ENCODE peak calls at places on chromosome 6, in ten cellular contexts. One of them, this sample, is unnamed.

GRCh38 chr6:168124161-168124560 is 45.1 kb upstream of the FRMD1 start:
- DNase-seq in NB4: no peak
- DNase-seq in RWPE2: no peak
- DNase-seq in fibroblast of lung: no peak
- DNase-seq in right lobe of liver: no peak
- DNase-seq in GM13977: peak
- DNase-seq in HCT116: no peak
- DNase-seq in AG04450: no peak
- DNase-seq in BJ: no peak
- DNase-seq in astrocyte of the spinal cord: no peak
- DNase-seq in this sample: no peak

GRCh38 chr6:86937219-86938079 is at the start of gene HTR1E:
- DNase-seq in GM13977: peak
- DNase-seq in NB4: peak
- DNase-seq in right lobe of liver: peak
- DNase-seq in AG04450: no peak
- DNase-seq in HCT116: peak
- DNase-seq in astrocyte of the spinal cord: peak
- DNase-seq in RWPE2: no peak
- DNase-seq in BJ: no peak
- DNase-seq in fibroblast of lung: peak
- DNase-seq in this sample: peak

GRCh38 chr6:138371720-138372119 is 6.0 kb upstream of the SMIM28 start:
- DNase-seq in HCT116: no peak
- DNase-seq in NB4: no peak
- DNase-seq in astrocyte of the spinal cord: no peak
- DNase-seq in RWPE2: no peak
- DNase-seq in AG04450: no peak
- DNase-seq in GM13977: no peak
- DNase-seq in fibroblast of lung: no peak
- DNase-seq in BJ: no peak
- DNase-seq in right lobe of liver: no peak
- DNase-seq in this sample: no peak

GRCh38 chr6:53309059-53309896 is 39.5 kb downstream of the ELOVL5 start:
- DNase-seq in HCT116: no peak
- DNase-seq in NB4: peak
- DNase-seq in fibroblast of lung: peak
- DNase-seq in AG04450: no peak
- DNase-seq in astrocyte of the spinal cord: no peak
- DNase-seq in GM13977: peak
- DNase-seq in right lobe of liver: peak
- DNase-seq in RWPE2: no peak
- DNase-seq in BJ: no peak
- DNase-seq in this sample: peak

GRCh38 chr6:62043079-62043478 is 242.9 kb downstream of the KHDRBS2 start:
- DNase-seq in HCT116: no peak
- DNase-seq in BJ: no peak
- DNase-seq in astrocyte of the spinal cord: no peak
- DNase-seq in RWPE2: no peak
- DNase-seq in GM13977: no peak
- DNase-seq in AG04450: no peak
- DNase-seq in right lobe of liver: no peak
- DNase-seq in NB4: no peak
- DNase-seq in fibroblast of lung: no peak
- DNase-seq in this sample: no peak

GRCh38 chr6:45630314-45630713 is 252.6 kb upstream of the SUPT3H start:
- DNase-seq in GM13977: no peak
- DNase-seq in astrocyte of the spinal cord: no peak
- DNase-seq in right lobe of liver: no peak
- DNase-seq in AG04450: no peak
- DNase-seq in RWPE2: no peak
- DNase-seq in NB4: no peak
- DNase-seq in BJ: no peak
- DNase-seq in fibroblast of lung: no peak
- DNase-seq in HCT116: no peak
- DNase-seq in this sample: no peak

GRCh38 chr6:148021715-148022114 is 320.9 kb upstream of the SASH1 start:
- DNase-seq in NB4: peak
- DNase-seq in RWPE2: no peak
- DNase-seq in BJ: no peak
- DNase-seq in GM13977: no peak
- DNase-seq in HCT116: no peak
- DNase-seq in astrocyte of the spinal cord: no peak
- DNase-seq in fibroblast of lung: no peak
- DNase-seq in AG04450: no peak
- DNase-seq in right lobe of liver: no peak
- DNase-seq in this sample: no peak

GRCh38 chr6:146345582-146345981 is 198.1 kb upstream of the RAB32 start:
- DNase-seq in RWPE2: no peak
- DNase-seq in astrocyte of the spinal cord: no peak
- DNase-seq in right lobe of liver: no peak
- DNase-seq in NB4: no peak
- DNase-seq in GM13977: no peak
- DNase-seq in HCT116: no peak
- DNase-seq in AG04450: no peak
- DNase-seq in BJ: no peak
- DNase-seq in fibroblast of lung: no peak
- DNase-seq in this sample: no peak

GRCh38 chr6:113630738-113631535 is 226.2 kb upstream of the MARCKS start:
- DNase-seq in HCT116: no peak
- DNase-seq in NB4: no peak
- DNase-seq in astrocyte of the spinal cord: peak
- DNase-seq in GM13977: peak
- DNase-seq in RWPE2: no peak
- DNase-seq in AG04450: no peak
- DNase-seq in right lobe of liver: no peak
- DNase-seq in fibroblast of lung: peak
- DNase-seq in BJ: no peak
- DNase-seq in this sample: peak

GRCh38 chr6:145147559-145147958 is 587.8 kb downstream of the EPM2A start:
- DNase-seq in GM13977: no peak
- DNase-seq in NB4: peak
- DNase-seq in fibroblast of lung: peak
- DNase-seq in BJ: no peak
- DNase-seq in AG04450: no peak
- DNase-seq in right lobe of liver: no peak
- DNase-seq in RWPE2: no peak
- DNase-seq in astrocyte of the spinal cord: peak
- DNase-seq in HCT116: no peak
- DNase-seq in this sample: no peak

GRCh38 chr6:137498488-137499219 is 4.5 kb upstream of the OLIG3 start:
- DNase-seq in GM13977: no peak
- DNase-seq in fibroblast of lung: no peak
- DNase-seq in BJ: no peak
- DNase-seq in NB4: no peak
- DNase-seq in HCT116: no peak
- DNase-seq in RWPE2: no peak
- DNase-seq in astrocyte of the spinal cord: no peak
- DNase-seq in right lobe of liver: no peak
- DNase-seq in AG04450: no peak
- DNase-seq in this sample: no peak

GRCh38 chr6:7042056-7042653 is 65.6 kb upstream of the RREB1 start:
- DNase-seq in BJ: no peak
- DNase-seq in NB4: peak
- DNase-seq in right lobe of liver: peak
- DNase-seq in GM13977: no peak
- DNase-seq in AG04450: no peak
- DNase-seq in fibroblast of lung: no peak
- DNase-seq in HCT116: no peak
- DNase-seq in RWPE2: no peak
- DNase-seq in astrocyte of the spinal cord: peak
- DNase-seq in this sample: no peak

GRCh38 chr6:36985384-36985962 is 523 bp downstream of the MTCH1 start:
- DNase-seq in BJ: no peak
- DNase-seq in right lobe of liver: no peak
- DNase-seq in GM13977: peak
- DNase-seq in fibroblast of lung: no peak
- DNase-seq in HCT116: no peak
- DNase-seq in astrocyte of the spinal cord: no peak
- DNase-seq in AG04450: no peak
- DNase-seq in RWPE2: no peak
- DNase-seq in NB4: no peak
- DNase-seq in this sample: no peak

GRCh38 chr6:143443096-143443495 is 7.4 kb downstream of the ADAT2 start:
- DNase-seq in RWPE2: no peak
- DNase-seq in GM13977: no peak
- DNase-seq in astrocyte of the spinal cord: no peak
- DNase-seq in AG04450: no peak
- DNase-seq in NB4: no peak
- DNase-seq in fibroblast of lung: no peak
- DNase-seq in HCT116: no peak
- DNase-seq in right lobe of liver: no peak
- DNase-seq in BJ: no peak
- DNase-seq in this sample: no peak

GRCh38 chr6:15823838-15824414 is 161.1 kb upstream of the DTNBP1 start:
- DNase-seq in NB4: no peak
- DNase-seq in RWPE2: no peak
- DNase-seq in fibroblast of lung: no peak
- DNase-seq in AG04450: no peak
- DNase-seq in GM13977: peak
- DNase-seq in BJ: no peak
- DNase-seq in HCT116: no peak
- DNase-seq in astrocyte of the spinal cord: no peak
- DNase-seq in right lobe of liver: no peak
- DNase-seq in this sample: peak

GRCh38 chr6:17845598-17845997 is 138.9 kb upstream of the NUP153 start:
- DNase-seq in GM13977: no peak
- DNase-seq in HCT116: no peak
- DNase-seq in AG04450: no peak
- DNase-seq in NB4: no peak
- DNase-seq in fibroblast of lung: no peak
- DNase-seq in RWPE2: no peak
- DNase-seq in astrocyte of the spinal cord: no peak
- DNase-seq in right lobe of liver: no peak
- DNase-seq in BJ: no peak
- DNase-seq in this sample: no peak

DNA sequence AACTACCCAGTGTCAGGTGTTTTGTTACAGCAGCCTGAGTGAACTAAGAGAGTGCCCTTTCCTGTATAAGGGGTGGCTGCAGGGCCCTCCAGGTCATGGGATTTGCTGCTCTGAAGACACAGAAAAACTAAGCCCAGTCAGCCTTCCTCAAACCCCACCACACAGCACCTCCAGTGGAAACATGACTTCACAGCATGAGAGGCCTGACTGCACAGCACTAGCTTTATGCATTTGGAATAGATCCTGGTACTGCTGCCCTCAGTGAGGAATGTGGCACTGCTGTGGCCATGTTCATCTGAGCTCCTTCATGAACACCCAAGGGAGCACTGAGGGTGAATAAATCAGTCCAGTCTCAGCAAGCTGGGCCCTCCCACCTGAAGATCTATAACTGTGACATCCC is 296.1 kb upstream of the FOXQ1 start:
- DNase-seq in NB4: peak
- DNase-seq in BJ: no peak
- DNase-seq in fibroblast of lung: peak
- DNase-seq in AG04450: no peak
- DNase-seq in GM13977: no peak
- DNase-seq in astrocyte of the spinal cord: no peak
- DNase-seq in right lobe of liver: no peak
- DNase-seq in HCT116: no peak
- DNase-seq in RWPE2: no peak
- DNase-seq in this sample: no peak
- TF ChIP-seq CTCF in NB4: peak
- TF ChIP-seq CTCF in BJ: peak
- TF ChIP-seq CTCF in fibroblast of lung: peak
- TF ChIP-seq CTCF in AG04450: peak
- TF ChIP-seq CTCF in GM13977: no peak
- TF ChIP-seq CTCF in astrocyte of the spinal cord: peak
- TF ChIP-seq CTCF in right lobe of liver: no peak
- TF ChIP-seq CTCF in HCT116: peak
- TF ChIP-seq CTCF in RWPE2: no peak
- TF ChIP-seq CTCF in this sample: no peak

GRCh38 chr6:129252377-129253071 is 369.6 kb downstream of the LAMA2 start:
- DNase-seq in right lobe of liver: no peak
- DNase-seq in AG04450: peak
- DNase-seq in GM13977: no peak
- DNase-seq in NB4: no peak
- DNase-seq in BJ: no peak
- DNase-seq in astrocyte of the spinal cord: no peak
- DNase-seq in RWPE2: no peak
- DNase-seq in fibroblast of lung: peak
- DNase-seq in HCT116: no peak
- DNase-seq in this sample: no peak
- TF ChIP-seq CTCF in right lobe of liver: no peak
- TF ChIP-seq CTCF in AG04450: no peak
- TF ChIP-seq CTCF in GM13977: no peak
- TF ChIP-seq CTCF in NB4: no peak
- TF ChIP-seq CTCF in BJ: no peak
- TF ChIP-seq CTCF in astrocyte of the spinal cord: no peak
- TF ChIP-seq CTCF in RWPE2: peak
- TF ChIP-seq CTCF in fibroblast of lung: no peak
- TF ChIP-seq CTCF in HCT116: no peak
- TF ChIP-seq CTCF in this sample: no peak

DNA sequence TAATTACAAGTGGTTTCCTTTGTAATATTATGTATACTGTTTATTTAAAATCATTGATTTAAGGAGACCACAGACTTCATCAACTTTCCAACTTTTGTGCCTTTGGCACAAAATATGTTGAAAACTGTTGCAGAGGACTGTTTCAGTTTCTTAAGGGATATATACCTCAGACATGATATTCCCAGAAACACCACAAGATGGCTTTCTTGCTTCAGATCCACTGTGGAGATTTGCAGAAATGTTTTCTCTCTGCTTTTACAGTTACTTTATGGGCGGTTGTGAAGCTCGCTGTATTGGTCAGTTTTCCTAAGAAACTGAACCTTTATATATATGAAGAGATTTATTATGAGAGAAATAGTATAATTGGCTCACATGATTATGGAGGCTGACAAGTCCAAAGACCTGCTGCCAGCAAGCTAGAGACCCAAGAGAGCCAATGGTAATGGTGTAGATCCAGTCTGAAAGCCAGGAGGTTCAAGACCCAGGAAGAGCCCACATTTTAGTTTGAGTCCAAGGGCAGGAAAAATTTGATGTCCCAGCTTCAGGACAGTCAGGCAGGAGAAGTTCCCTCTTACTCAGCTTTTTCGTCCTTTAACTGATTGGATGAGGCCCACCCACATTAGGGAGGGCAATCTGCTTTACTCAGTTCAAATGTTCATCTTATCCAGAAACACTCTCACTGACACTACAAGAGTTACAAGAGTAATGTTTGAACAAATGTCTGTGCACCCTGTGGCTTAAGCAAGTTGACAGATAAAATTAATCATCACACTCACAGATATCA is 12.8 kb downstream of the ME1 start:
- DNase-seq in RWPE2: no peak
- DNase-seq in fibroblast of lung: peak
- DNase-seq in GM13977: peak
- DNase-seq in astrocyte of the spinal cord: peak
- DNase-seq in NB4: peak
- DNase-seq in AG04450: peak
- DNase-seq in HCT116: peak
- DNase-seq in right lobe of liver: no peak
- DNase-seq in BJ: no peak
- DNase-seq in this sample: peak
- TF ChIP-seq CTCF in RWPE2: peak
- TF ChIP-seq CTCF in fibroblast of lung: peak
- TF ChIP-seq CTCF in GM13977: peak
- TF ChIP-seq CTCF in astrocyte of the spinal cord: peak
- TF ChIP-seq CTCF in NB4: peak
- TF ChIP-seq CTCF in AG04450: peak
- TF ChIP-seq CTCF in HCT116: peak
- TF ChIP-seq CTCF in right lobe of liver: peak
- TF ChIP-seq CTCF in BJ: peak
- TF ChIP-seq CTCF in this sample: no peak

GRCh38 chr6:158565482-158566040 is 5.7 kb downstream of the TMEM181 start:
- DNase-seq in BJ: no peak
- DNase-seq in RWPE2: no peak
- DNase-seq in GM13977: no peak
- DNase-seq in right lobe of liver: no peak
- DNase-seq in NB4: no peak
- DNase-seq in AG04450: no peak
- DNase-seq in HCT116: no peak
- DNase-seq in astrocyte of the spinal cord: no peak
- DNase-seq in fibroblast of lung: no peak
- DNase-seq in this sample: no peak
- TF ChIP-seq CTCF in BJ: peak
- TF ChIP-seq CTCF in RWPE2: no peak
- TF ChIP-seq CTCF in GM13977: no peak
- TF ChIP-seq CTCF in right lobe of liver: no peak
- TF ChIP-seq CTCF in NB4: no peak
- TF ChIP-seq CTCF in AG04450: no peak
- TF ChIP-seq CTCF in HCT116: peak
- TF ChIP-seq CTCF in astrocyte of the spinal cord: peak
- TF ChIP-seq CTCF in fibroblast of lung: no peak
- TF ChIP-seq CTCF in this sample: no peak

This sample was measured in GM20000.